ENCODE peak calls at places on chromosomes 13 and 19, in four cellular contexts. J, W, R and B are unnamed samples.

GRCh38 chr19:18771328-18772242 is 19.5 kb downstream of the COMP start:
- DNase-seq in J (peak), W (no peak), R (no peak), B (no peak)

GRCh38 chr13:24659239-24659638 is 21.0 kb upstream of the ATP12A start:
- DNase-seq in J (no peak), W (no peak), R (no peak), B (no peak)

GRCh38 chr19:13132471-13133166 is 14.6 kb downstream of the NACC1 start:
- DNase-seq in J (no peak), W (no peak), R (no peak), B (no peak)

GRCh38 chr19:9789066-9789465 is 20.5 kb upstream of the ZNF846 start:
- DNase-seq in J (no peak), W (no peak), R (no peak), B (no peak)

GRCh38 chr13:46575843-46576242 is 22.9 kb downstream of the LRCH1 start:
- DNase-seq in J (no peak), W (no peak), R (no peak), B (no peak)

GRCh38 chr13:52686381-52686780 is 33.7 kb downstream of the SUGT1 start:
- DNase-seq in J (no peak), W (no peak), R (no peak), B (no peak)

GRCh38 chr19:56367829-56368711 is 25.3 kb downstream of the ZNF582 start:
- DNase-seq in J (no peak), W (peak), R (peak), B (peak)

GRCh38 chr19:1045247-1045603 is 5.3 kb downstream of the ABCA7 start:
- DNase-seq in J (peak), W (no peak), R (no peak), B (peak)

GRCh38 chr19:1864480-1865171 is 1.2 kb upstream of the KLF16 start:
- DNase-seq in J (peak), W (no peak), R (no peak), B (no peak)